ENCODE peak calls at places on chromosomes 7 and 10, in six cellular contexts. P, E, M, S, U and N are unnamed samples.

GRCh38 chr10:9289811-9290210 is 1235.3 kb downstream of the GATA3 start:
- DNase-seq in P (peak; percentile 15), E (no peak), M (no peak), S (peak; percentile 7), U (no peak), N (no peak)

GRCh38 chr7:142177869-142178268 is 66.4 kb downstream of the MGAM2 start:
- DNase-seq in P (peak; percentile 52), E (no peak), M (no peak), S (peak; percentile 51), U (no peak), N (no peak)

GRCh38 chr10:132676193-132676891 is 109.6 kb downstream of the NKX6-2 start:
- DNase-seq in P (no peak), E (peak; percentile 94), M (no peak), S (no peak), U (peak; percentile 58), N (no peak)

GRCh38 chr10:29736325-29737208 is 101.8 kb upstream of the SVIL start:
- DNase-seq in P (peak; percentile 90), E (peak; percentile 58), M (no peak), S (peak; percentile 77), U (peak; percentile 88), N (peak; percentile 72)

GRCh38 chr7:921581-922333 is 32.7 kb downstream of the ADAP1 start:
- DNase-seq in P (no peak), E (no peak), M (no peak), S (no peak), U (peak; percentile 79), N (no peak)

GRCh38 chr10:111968624-111969023 is 214.9 kb downstream of the GPAM start:
- DNase-seq in P (no peak), E (no peak), M (no peak), S (peak; percentile 62), U (no peak), N (no peak)

GRCh38 chr7:44761207-44762161 is 12.8 kb downstream of the ZMIZ2 start:
- DNase-seq in P (no peak), E (no peak), M (no peak), S (peak; percentile 32), U (no peak), N (no peak)

GRCh38 chr7:159097661-159098423 is 46.8 kb downstream of the VIPR2 start:
- DNase-seq in P (no peak), E (no peak), M (no peak), S (no peak), U (peak; percentile 55), N (no peak)

GRCh38 chr7:8005279-8005678 is 36.7 kb downstream of the GLCCI1 start:
- DNase-seq in P (no peak), E (no peak), M (no peak), S (no peak), U (no peak), N (no peak)

GRCh38 chr7:5419523-5420107 is 4.0 kb downstream of the TNRC18 start:
- DNase-seq in P (peak; percentile 40), E (peak; percentile 27), M (no peak), S (peak; percentile 52), U (no peak), N (peak; percentile 34)

GRCh38 chr7:25758559-25758958 is 393.4 kb upstream of the NFE2L3 start:
- DNase-seq in P (no peak), E (no peak), M (no peak), S (no peak), U (no peak), N (no peak)

GRCh38 chr10:89450901-89451300 is 36.5 kb downstream of the IFIT5 start:
- DNase-seq in P (no peak), E (no peak), M (no peak), S (no peak), U (no peak), N (no peak)

GRCh38 chr7:22219036-22219435 is 137.9 kb downstream of the RAPGEF5 start:
- DNase-seq in P (no peak), E (no peak), M (no peak), S (no peak), U (no peak), N (peak; percentile 6)

GRCh38 chr7:123647106-123647730 is 8.4 kb upstream of the LMOD2 start:
- DNase-seq in P (no peak), E (no peak), M (no peak), S (peak; percentile 35), U (no peak), N (no peak)

GRCh38 chr10:18713077-18713476 is 53.8 kb downstream of the ARL5B start:
- DNase-seq in P (peak; percentile 85), E (no peak), M (no peak), S (peak; percentile 95), U (no peak), N (peak; percentile 76)

GRCh38 chr7:158730383-158731055 is 25.9 kb upstream of the NCAPG2 start:
- DNase-seq in P (no peak), E (no peak), M (no peak), S (no peak), U (no peak), N (no peak)

GRCh38 chr7:159091041-159091440 is 53.6 kb downstream of the VIPR2 start:
- DNase-seq in P (no peak), E (no peak), M (no peak), S (no peak), U (peak; percentile 57), N (no peak)

GRCh38 chr7:4845740-4846142 is 16.1 kb downstream of the PAPOLB start:
- DNase-seq in P (no peak), E (no peak), M (peak; percentile 67), S (peak; percentile 68), U (no peak), N (no peak)

GRCh38 chr7:25564980-25565379 is 336.7 kb upstream of the NPVF start:
- DNase-seq in P (peak; percentile 25), E (no peak), M (no peak), S (peak; percentile 10), U (no peak), N (no peak)

GRCh38 chr10:48775206-48775517 is 90.5 kb downstream of the WDFY4 start:
- DNase-seq in P (no peak), E (no peak), M (no peak), S (no peak), U (no peak), N (no peak)

GRCh38 chr10:114816308-114816707 is 5.3 kb upstream of the FHIP2A start:
- DNase-seq in P (no peak), E (no peak), M (no peak), S (no peak), U (no peak), N (no peak)

GRCh38 chr10:79130846-79131245 is 62.1 kb downstream of the ZMIZ1 start:
- DNase-seq in P (no peak), E (no peak), M (no peak), S (no peak), U (no peak), N (peak; percentile 30)

GRCh38 chr7:10855583-10855982 is 118.1 kb upstream of the PHF14 start:
- DNase-seq in P (no peak), E (no peak), M (no peak), S (no peak), U (no peak), N (no peak)

GRCh38 chr10:3787816-3788215 is 2.8 kb upstream of the KLF6 start:
- DNase-seq in P (no peak), E (no peak), M (no peak), S (no peak), U (no peak), N (no peak)

GRCh38 chr10:69867699-69868558 is 66.2 kb downstream of the COL13A1 start:
- DNase-seq in P (no peak), E (no peak), M (peak; percentile 78), S (no peak), U (no peak), N (no peak)

GRCh38 chr10:69870591-69870990 is 68.9 kb downstream of the COL13A1 start:
- DNase-seq in P (no peak), E (no peak), M (no peak), S (no peak), U (no peak), N (no peak)

GRCh38 chr10:69871074-69871473 is 69.4 kb downstream of the COL13A1 start:
- DNase-seq in P (no peak), E (no peak), M (no peak), S (no peak), U (no peak), N (no peak)

GRCh38 chr10:69868821-69869220 is 67.1 kb downstream of the COL13A1 start:
- DNase-seq in P (no peak), E (no peak), M (no peak), S (no peak), U (no peak), N (no peak)

GRCh38 chr10:69869291-69869841 is 67.7 kb downstream of the COL13A1 start:
- DNase-seq in P (peak; percentile 76), E (no peak), M (no peak), S (peak; percentile 88), U (no peak), N (peak; percentile 59)
- H3K27me3 ChIP-seq in P (no peaks in the 10 kb centered on the region), E (no peaks in the 10 kb centered on the region), M (no peaks in the 10 kb centered on the region), S (no peaks in the 10 kb centered on the region), U (no peaks in the 10 kb centered on the region), N (no peaks in the 10 kb centered on the region)

GRCh38 chr7:157596026-157596425 is 259.2 kb downstream of the DNAJB6 start:
- DNase-seq in P (no peak), E (no peak), M (no peak), S (no peak), U (no peak), N (no peak)
- H3K27me3 ChIP-seq in P (no peaks in the 10 kb centered on the region), E (no peaks in the 10 kb centered on the region), M (peaks cover 91% of the 10 kb centered on the region), S (no peaks in the 10 kb centered on the region), U (no peaks in the 10 kb centered on the region), N (no peaks in the 10 kb centered on the region)

GRCh38 chr10:59179027-59179426 is 2.6 kb downstream of the PHYHIPL start:
- DNase-seq in P (no peak), E (no peak), M (no peak), S (no peak), U (no peak), N (no peak)

GRCh38 chr10:59177031-59177861 is 803 bp downstream of the PHYHIPL start:
- DNase-seq in P (peak; percentile 79), E (peak; percentile 54), M (no peak), S (peak; percentile 91), U (peak; percentile 53), N (peak; percentile 51)

GRCh38 chr10:59176241-59177030 is at the start of gene PHYHIPL:
- DNase-seq in P (no peak), E (peak; percentile 65), M (no peak), S (peak; percentile 23), U (peak; percentile 59), N (no peak)

GRCh38 chr10:59175538-59176240 is 754 bp upstream of the PHYHIPL start:
- DNase-seq in P (no peak), E (no peak), M (no peak), S (no peak), U (no peak), N (no peak)

GRCh38 chr10:59177862-59178235 is 1.4 kb downstream of the PHYHIPL start:
- DNase-seq in P (no peak), E (no peak), M (no peak), S (no peak), U (no peak), N (no peak)
- H3K27me3 ChIP-seq in P (peaks cover 16% of the 10 kb centered on the region), E (no peaks in the 10 kb centered on the region), M (peaks cover 18% of the 10 kb centered on the region), S (peaks cover 22% of the 10 kb centered on the region), U (peaks cover 15% of the 10 kb centered on the region), N (peaks cover 30% of the 10 kb centered on the region)

DNA sequence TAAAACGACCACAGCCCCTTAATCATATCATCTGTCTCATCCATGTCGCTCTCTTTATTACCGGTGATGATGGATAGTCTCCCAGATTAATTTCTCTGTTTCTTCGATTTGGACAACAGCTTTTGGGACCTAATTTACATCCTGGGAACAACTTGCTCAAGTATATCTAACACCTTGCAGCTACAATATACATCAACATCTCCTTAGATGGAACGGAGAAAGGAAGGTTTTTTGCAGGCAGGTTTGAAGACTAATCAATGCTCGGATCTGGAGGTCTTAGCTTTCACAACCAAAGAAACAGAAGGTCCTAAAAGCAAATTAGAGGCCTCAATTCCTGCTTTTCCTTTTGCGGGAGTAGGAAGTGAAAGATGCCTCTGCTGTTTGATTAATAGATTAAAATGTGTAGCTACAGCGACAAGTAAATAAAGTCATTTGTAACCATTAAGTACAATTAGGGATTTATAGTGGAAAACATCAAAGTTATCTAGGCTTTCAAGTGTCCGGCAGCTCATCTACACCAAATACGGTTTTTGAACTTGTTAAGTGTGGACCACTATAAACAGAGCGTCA is 3.7 kb upstream of the SP8 start:
- DNase-seq in P (no peak), E (no peak), M (no peak), S (no peak), U (no peak), N (no peak)
- H3K27me3 ChIP-seq in P (peaks cover 91% of the 10 kb centered on the region), E (peaks cover 10% of the 10 kb centered on the region), M (peaks cover 33% of the 10 kb centered on the region), S (peaks cover 96% of the 10 kb centered on the region), U (peaks cover 90% of the 10 kb centered on the region), N (peaks cover 100% of the 10 kb centered on the region)